ENCODE peak calls at places on chromosomes 5 and 9, in six cellular contexts. E, O, T, J, V and F are unnamed samples.
A peak's percentile ranks its signal among the peaks of the same experiment; 100 is the strongest.

GRCh38 chr5:74232281-74232680 is 408.2 kb downstream of the ENC1 start:
- DNase-seq in E (no peak), O (peak; percentile 92), T (no peak), J (no peak), V (peak; percentile 77), F (no peak)

GRCh38 chr9:133690111-133690561 is 48.0 kb downstream of the SARDH start:
- DNase-seq in E (no peak), O (peak; percentile 16), T (no peak), J (no peak), V (peak; percentile 94), F (peak; percentile 54)

GRCh38 chr5:150774145-150774544 is 4.4 kb upstream of the SMIM3 start:
- DNase-seq in E (no peak), O (peak; percentile 95), T (no peak), J (no peak), V (no peak), F (no peak)

GRCh38 chr5:172892713-172893112 is 58.7 kb downstream of the ERGIC1 start:
- DNase-seq in E (no peak), O (no peak), T (no peak), J (no peak), V (no peak), F (no peak)

GRCh38 chr5:177557041-177557647 is 2.8 kb upstream of the FAM193B start:
- DNase-seq in E (no peak), O (no peak), T (no peak), J (no peak), V (no peak), F (no peak)

GRCh38 chr5:2538169-2538568 is 213.3 kb downstream of the IRX2 start:
- DNase-seq in E (no peak), O (no peak), T (no peak), J (no peak), V (peak; percentile 60), F (no peak)

GRCh38 chr9:123268240-123268949 is at the start of gene STRBP:
- DNase-seq in E (peak; percentile 59), O (peak; percentile 61), T (peak; percentile 85), J (peak; percentile 98), V (peak; percentile 92), F (peak; percentile 96)

GRCh38 chr9:126318858-126319257 is 7.8 kb upstream of the MVB12B start:
- DNase-seq in E (no peak), O (no peak), T (no peak), J (no peak), V (no peak), F (no peak)

GRCh38 chr9:28037968-28038367 is 464.7 kb upstream of the C9orf72 start:
- DNase-seq in E (no peak), O (no peak), T (no peak), J (no peak), V (no peak), F (no peak)

GRCh38 chr9:19901586-19901985 is 112.7 kb upstream of the SLC24A2 start:
- DNase-seq in E (no peak), O (no peak), T (no peak), J (no peak), V (no peak), F (no peak)

GRCh38 chr9:31799953-31800609 is 584.4 kb upstream of the ACO1 start:
- DNase-seq in E (no peak), O (no peak), T (no peak), J (no peak), V (no peak), F (no peak)

GRCh38 chr5:160342413-160342941 is 27.9 kb downstream of the C1QTNF2 start:
- DNase-seq in E (no peak), O (peak; percentile 61), T (no peak), J (no peak), V (no peak), F (no peak)

GRCh38 chr5:138775034-138775433 is 21.8 kb downstream of the CTNNA1 start:
- DNase-seq in E (no peak), O (no peak), T (no peak), J (no peak), V (no peak), F (no peak)

GRCh38 chr5:154368041-154368800 is 77.6 kb upstream of the SAP30L start:
- DNase-seq in E (no peak), O (peak; percentile 95), T (peak; percentile 89), J (no peak), V (peak; percentile 92), F (peak; percentile 47)

GRCh38 chr9:117733465-117733864 is 29.3 kb downstream of the TLR4 start:
- DNase-seq in E (no peak), O (no peak), T (no peak), J (no peak), V (no peak), F (no peak)

GRCh38 chr9:73081979-73082657 is 69.5 kb upstream of the ANXA1 start:
- DNase-seq in E (no peak), O (peak; percentile 27), T (peak; percentile 49), J (peak; percentile 18), V (no peak), F (peak; percentile 49)

GRCh38 chr5:98774192-98775046 is 956 bp downstream of the RGMB start:
- DNase-seq in E (no peak), O (peak; percentile 74), T (peak; percentile 38), J (peak; percentile 18), V (peak; percentile 88), F (peak; percentile 75)

GRCh38 chr5:42423285-42424152 is at the start of gene GHR:
- DNase-seq in E (no peak), O (peak; percentile 88), T (peak; percentile 69), J (peak; percentile 35), V (peak; percentile 96), F (peak; percentile 95)

GRCh38 chr9:128160603-128160987 is 530 bp downstream of the BBLN start:
- DNase-seq in E (no peak), O (peak; percentile 30), T (no peak), J (peak; percentile 58), V (peak; percentile 55), F (peak; percentile 41)

GRCh38 chr5:72282878-72283277 is 37.2 kb downstream of the MRPS27 start:
- DNase-seq in E (no peak), O (peak; percentile 76), T (no peak), J (no peak), V (no peak), F (no peak)

GRCh38 chr5:52743970-52744369 is 43.7 kb upstream of the ITGA1 start:
- DNase-seq in E (no peak), O (peak; percentile 66), T (no peak), J (no peak), V (no peak), F (no peak)

GRCh38 chr9:124298646-124299235 is 41.0 kb downstream of the NEK6 start:
- DNase-seq in E (no peak), O (no peak), T (no peak), J (no peak), V (peak; percentile 74), F (no peak)

GRCh38 chr5:145341842-145342241 is 493.3 kb downstream of the PRELID2 start:
- DNase-seq in E (no peak), O (peak; percentile 28), T (no peak), J (no peak), V (no peak), F (no peak)

GRCh38 chr5:34690301-34690700 is 34.2 kb downstream of the RAI14 start:
- DNase-seq in E (no peak), O (no peak), T (no peak), J (no peak), V (peak; percentile 63), F (no peak)

GRCh38 chr9:133711428-133712220 is 26.5 kb downstream of the SARDH start:
- DNase-seq in E (no peak), O (peak; percentile 85), T (no peak), J (no peak), V (no peak), F (no peak)

GRCh38 chr5:140246378-140247122 is 56.4 kb downstream of the PFDN1 start:
- DNase-seq in E (no peak), O (peak; percentile 84), T (no peak), J (no peak), V (peak; percentile 98), F (no peak)

GRCh38 chr5:113042491-113043243 is 66.1 kb downstream of the DCP2 start:
- DNase-seq in E (no peak), O (no peak), T (no peak), J (no peak), V (no peak), F (no peak)

GRCh38 chr5:139650031-139650688 is 2.0 kb downstream of the CXXC5 start:
- DNase-seq in E (no peak), O (no peak), T (no peak), J (no peak), V (peak; percentile 87), F (no peak)

GRCh38 chr9:133612816-133613215 is 3.6 kb upstream of the FAM163B start:
- DNase-seq in E (no peak), O (no peak), T (no peak), J (no peak), V (no peak), F (no peak)

GRCh38 chr5:159198063-159199036 is 11.0 kb downstream of the RNF145 start:
- DNase-seq in E (no peak), O (no peak), T (no peak), J (peak; percentile 39), V (no peak), F (no peak)

GRCh38 chr9:114112325-114112724 is 13.2 kb upstream of the KIF12 start:
- DNase-seq in E (no peak), O (no peak), T (no peak), J (no peak), V (no peak), F (no peak)

GRCh38 chr5:12865529-12865928 is 961.3 kb upstream of the CTNND2 start:
- DNase-seq in E (no peak), O (no peak), T (no peak), J (no peak), V (peak; percentile 73), F (no peak)

GRCh38 chr9:74497750-74498615 is 848 bp downstream of the RORB start:
- DNase-seq in E (no peak), O (no peak), T (no peak), J (no peak), V (peak; percentile 54), F (peak; percentile 39)

GRCh38 chr5:151020304-151021031 is at the start of gene GPX3:
- DNase-seq in E (peak; percentile 92), O (peak; percentile 25), T (peak; percentile 77), J (peak; percentile 48), V (peak; percentile 93), F (peak; percentile 94)

GRCh38 chr5:27598576-27598975 is 560.2 kb upstream of the CDH9 start:
- DNase-seq in E (no peak), O (no peak), T (no peak), J (no peak), V (no peak), F (no peak)

GRCh38 chr5:111153483-111153882 is 61.3 kb downstream of the WDR36 start:
- DNase-seq in E (no peak), O (no peak), T (no peak), J (no peak), V (no peak), F (no peak)

GRCh38 chr5:97142521-97143254 is at the start of gene LIX1:
- DNase-seq in E (no peak), O (peak; percentile 36), T (peak; percentile 29), J (no peak), V (peak; percentile 92), F (peak; percentile 16)

GRCh38 chr5:119078870-119079269 is 8.0 kb downstream of the DMXL1 start:
- DNase-seq in E (no peak), O (peak; percentile 38), T (no peak), J (no peak), V (no peak), F (no peak)